ENCODE peak calls at places on chromosomes 7 and 10, in ten cellular contexts. X, M, F, K, E, C, I, S, W and H are unnamed samples. For H3K4me1, the result is how much of the 10 kb centered on the place peaks cover.

GRCh38 chr10:30756896-30757295 is 127.3 kb upstream of the LYZL2 start:
- DNase-seq in W (no peak), M (no peak), X (no peak), S (no peak), C (no peak), K (no peak), I (no peak), E (no peak), F (no peak), H (no peak)

GRCh38 chr7:55160539-55160938 is 141.7 kb downstream of the EGFR start:
- DNase-seq in I (no peak), M (no peak), F (no peak), S (no peak), W (no peak), E (no peak), K (no peak), C (peak), X (no peak), H (no peak)

GRCh38 chr7:36881206-36881605 is 156.9 kb upstream of the AOAH start:
- DNase-seq in C (no peak), I (no peak), M (no peak), K (no peak), E (no peak), W (no peak), S (no peak), X (no peak), F (no peak), H (no peak)

GRCh38 chr7:47758546-47758945 is 176.6 kb upstream of the TNS3 start:
- DNase-seq in W (no peak), S (no peak), M (no peak), X (no peak), C (peak), F (no peak), I (peak), E (no peak), K (no peak), H (no peak)

GRCh38 chr7:64999165-65000004 is 7.1 kb downstream of the ERV3-1 start:
- DNase-seq in X (no peak), F (peak), I (no peak), C (peak), K (no peak), S (no peak), E (peak), W (no peak), M (peak), H (no peak)

GRCh38 chr10:92901819-92902234 is 53.5 kb downstream of the EXOC6 start:
- DNase-seq in M (no peak), F (no peak), S (no peak), W (no peak), X (no peak), E (no peak), C (no peak), I (no peak), K (no peak), H (peak)

GRCh38 chr7:22851140-22851539 is 28.5 kb upstream of the TOMM7 start:
- DNase-seq in E (no peak), K (no peak), F (no peak), S (no peak), C (no peak), I (no peak), W (no peak), X (no peak), M (no peak), H (no peak)

GRCh38 chr10:89032141-89032814 is 41.7 kb downstream of the FAS start:
- DNase-seq in M (no peak), E (peak), W (no peak), X (no peak), F (no peak), C (peak), K (peak), I (no peak), S (peak), H (no peak)

GRCh38 chr7:26944486-26944885 is 80.1 kb upstream of the SKAP2 start:
- DNase-seq in W (no peak), S (no peak), M (no peak), I (no peak), C (no peak), E (no peak), X (no peak), F (no peak), K (no peak), H (no peak)

GRCh38 chr7:26949319-26949718 is 84.9 kb upstream of the SKAP2 start:
- DNase-seq in X (no peak), I (no peak), S (no peak), C (no peak), M (no peak), W (no peak), F (no peak), E (no peak), K (no peak), H (no peak)

GRCh38 chr7:26948617-26949118 is 84.3 kb upstream of the SKAP2 start:
- DNase-seq in W (no peak), S (peak), I (no peak), K (no peak), E (no peak), X (no peak), C (no peak), F (no peak), M (no peak), H (no peak)

GRCh38 chr7:26950854-26951253 is 86.5 kb upstream of the SKAP2 start:
- DNase-seq in M (no peak), X (no peak), K (no peak), S (no peak), I (no peak), E (no peak), F (no peak), W (no peak), C (peak), H (no peak)

GRCh38 chr7:26944959-26945358 is 80.6 kb upstream of the SKAP2 start:
- DNase-seq in I (no peak), C (no peak), M (no peak), E (no peak), X (no peak), W (no peak), F (no peak), S (no peak), K (no peak), H (no peak)
- H3K27ac ChIP-seq in I (no peak), C (no peak), M (no peak), E (no peak), X (no peak), W (no peak), F (no peak), S (peak), K (no peak), H (no peak)

DNA sequence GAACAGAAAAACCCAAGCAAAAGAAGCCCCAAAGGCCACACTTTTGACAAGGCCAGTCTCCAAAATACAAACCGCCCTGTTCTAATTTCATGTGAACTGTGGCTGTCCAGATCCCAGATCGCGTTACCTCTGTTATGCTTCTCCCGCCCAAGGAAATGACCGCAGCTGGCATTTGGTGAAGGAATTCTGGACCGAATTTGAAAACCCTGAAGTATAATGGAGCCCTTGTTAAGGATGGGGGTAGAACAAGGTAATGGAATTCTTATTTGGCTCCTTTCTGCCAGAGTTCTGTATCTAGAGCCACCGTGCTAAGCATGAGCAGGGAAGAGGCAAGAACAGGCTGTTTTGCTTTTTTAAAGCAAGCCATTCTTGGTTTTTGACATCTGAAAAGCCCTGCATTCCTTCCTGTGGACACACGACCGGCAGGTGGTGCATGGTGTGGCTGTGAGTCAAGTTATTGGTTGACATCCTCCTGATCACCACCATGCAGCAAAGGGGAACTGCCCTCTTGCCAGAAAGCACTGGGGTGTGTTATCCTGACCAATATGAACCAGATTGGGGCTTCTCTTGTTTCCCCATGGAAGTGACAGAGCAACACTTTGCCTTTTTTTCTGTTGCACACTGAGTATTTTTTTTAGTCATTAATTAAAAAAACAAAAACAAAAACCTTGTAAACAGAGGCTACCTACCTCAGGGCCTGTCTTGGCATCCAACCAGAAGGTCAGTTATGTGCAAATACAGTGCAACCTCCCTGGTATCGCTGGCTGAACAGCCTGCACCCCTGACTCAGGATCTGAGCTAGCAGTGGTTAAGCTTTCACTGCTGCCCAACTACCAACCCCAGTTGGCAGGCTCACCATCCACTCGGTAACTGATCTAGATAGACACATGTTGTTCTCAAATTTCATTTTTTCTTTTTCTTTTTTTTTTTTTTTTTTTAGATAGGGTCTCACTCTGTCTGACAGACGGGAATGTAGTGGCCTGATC is 14.2 kb downstream of the UCMA start:
- DNase-seq in M (no peak), X (no peak), I (no peak), F (no peak), S (peak), K (peak), E (no peak), W (no peak), C (no peak), H (peak)
- TF ChIP-seq CTCF in M (no peak), X (no peak), I (no peak), F (no peak), S (peak), K (no peak), E (no peak), W (no peak), C (no peak), H (peak)

DNA sequence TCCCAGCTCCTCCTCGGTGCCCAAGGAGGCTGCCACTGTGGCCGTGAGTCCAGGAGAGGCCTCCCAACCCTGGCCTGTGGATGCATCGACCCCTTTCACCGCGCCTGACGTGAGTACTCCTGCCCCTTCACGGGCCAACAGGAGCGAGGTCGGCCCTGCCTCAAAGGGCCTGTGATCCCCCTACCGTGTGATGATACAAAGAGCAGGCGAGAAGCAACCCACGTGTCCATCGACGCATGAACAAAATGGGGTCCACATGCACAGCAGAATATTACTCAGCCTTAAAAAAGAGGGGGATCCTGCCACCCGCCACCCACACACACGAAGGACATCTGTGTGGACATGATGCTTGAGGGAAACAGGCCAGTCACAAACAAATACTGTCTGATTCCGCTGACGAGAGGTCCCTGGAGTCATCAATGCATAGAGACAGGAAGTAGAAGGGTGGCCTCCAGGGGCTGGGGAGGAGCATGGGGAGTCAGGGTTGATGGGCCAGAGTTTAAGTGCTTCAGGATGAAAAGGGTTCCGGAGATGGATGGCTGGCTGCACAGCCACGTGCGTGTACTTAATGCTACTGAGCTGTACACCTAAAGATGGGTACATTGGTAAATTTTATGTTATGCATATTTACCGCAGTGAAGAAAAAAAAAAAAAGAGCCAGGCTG is 151.9 kb downstream of the PRKAG2 start:
- DNase-seq in C (no peak), E (no peak), S (no peak), W (no peak), K (no peak), M (no peak), F (peak), I (no peak), X (no peak), H (no peak)
- H3K4me1 ChIP-seq in C (under half), E (under half), S (under half), W (half or more), K (under half), M (under half), F (under half), I (under half), X (under half), H (under half)

DNA sequence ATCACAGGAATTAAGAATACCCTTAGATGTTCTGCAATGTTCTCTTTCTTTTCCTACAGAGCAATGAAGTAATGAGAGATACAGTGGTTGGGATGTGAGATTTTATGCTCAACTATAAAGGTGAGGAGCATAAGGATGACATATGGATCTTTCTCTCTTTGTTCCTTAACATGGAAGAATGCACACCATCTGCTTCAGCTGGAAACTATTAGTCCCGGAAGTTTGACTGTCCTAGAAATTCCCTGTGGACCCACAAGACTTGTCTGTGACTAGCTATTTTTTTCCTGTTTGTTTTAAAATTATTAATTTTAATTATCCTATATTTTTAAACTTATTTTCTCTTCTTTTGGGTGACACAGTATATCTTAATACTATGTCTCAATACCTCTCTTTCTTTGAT is 80.2 kb downstream of the DKK1 start:
- DNase-seq in W (no peak), X (no peak), S (no peak), C (no peak), F (no peak), M (no peak), I (no peak), K (no peak), E (no peak), H (no peak)
- H3K27ac ChIP-seq in W (no peak), X (no peak), S (no peak), C (no peak), F (no peak), M (no peak), I (no peak), K (no peak), E (no peak), H (no peak)

DNA sequence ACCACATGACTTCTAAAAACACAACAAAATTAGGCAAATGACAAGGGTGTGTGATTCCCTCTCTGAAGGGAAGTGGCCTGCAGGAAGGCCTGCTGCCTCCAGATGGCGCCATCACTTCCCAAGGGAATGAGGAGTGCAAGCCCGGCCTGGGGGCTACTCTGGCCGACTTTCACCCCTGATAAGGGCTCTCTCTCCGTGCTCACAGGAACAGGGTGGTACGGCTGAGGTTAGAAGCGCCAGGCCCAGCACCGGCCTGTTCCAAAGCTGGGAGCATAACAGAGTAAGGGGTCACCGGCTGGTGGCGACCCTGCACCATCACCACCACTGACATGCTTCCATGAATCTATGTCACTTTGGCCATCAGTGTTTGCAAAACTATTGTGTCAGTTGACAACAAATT is 13.1 kb downstream of the RBP3 start:
- DNase-seq in K (peak), M (peak), E (no peak), X (no peak), I (no peak), W (peak), F (no peak), S (peak), C (peak), H (peak)
- TF ChIP-seq CTCF in K (peak), M (peak), E (peak), X (peak), I (peak), W (peak), F (peak), S (peak), C (peak), H (peak)

GRCh38 chr10:103841519-103841918 is 13.9 kb downstream of the SH3PXD2A start:
- DNase-seq in K (no peak), I (no peak), W (no peak), E (no peak), C (no peak), S (no peak), X (no peak), F (no peak), M (no peak), H (no peak)

GRCh38 chr10:103838851-103839512 is 16.4 kb downstream of the SH3PXD2A start:
- DNase-seq in I (no peak), W (no peak), M (no peak), C (no peak), E (no peak), X (no peak), S (no peak), F (no peak), K (no peak), H (no peak)

GRCh38 chr10:103840747-103841085 is 14.7 kb downstream of the SH3PXD2A start:
- DNase-seq in E (no peak), M (no peak), X (no peak), W (no peak), F (no peak), C (no peak), K (no peak), I (no peak), S (no peak), H (no peak)

GRCh38 chr10:103839513-103839864 is 15.9 kb downstream of the SH3PXD2A start:
- DNase-seq in S (no peak), X (no peak), C (no peak), K (no peak), M (peak), I (no peak), E (no peak), F (no peak), W (no peak), H (no peak)

DNA sequence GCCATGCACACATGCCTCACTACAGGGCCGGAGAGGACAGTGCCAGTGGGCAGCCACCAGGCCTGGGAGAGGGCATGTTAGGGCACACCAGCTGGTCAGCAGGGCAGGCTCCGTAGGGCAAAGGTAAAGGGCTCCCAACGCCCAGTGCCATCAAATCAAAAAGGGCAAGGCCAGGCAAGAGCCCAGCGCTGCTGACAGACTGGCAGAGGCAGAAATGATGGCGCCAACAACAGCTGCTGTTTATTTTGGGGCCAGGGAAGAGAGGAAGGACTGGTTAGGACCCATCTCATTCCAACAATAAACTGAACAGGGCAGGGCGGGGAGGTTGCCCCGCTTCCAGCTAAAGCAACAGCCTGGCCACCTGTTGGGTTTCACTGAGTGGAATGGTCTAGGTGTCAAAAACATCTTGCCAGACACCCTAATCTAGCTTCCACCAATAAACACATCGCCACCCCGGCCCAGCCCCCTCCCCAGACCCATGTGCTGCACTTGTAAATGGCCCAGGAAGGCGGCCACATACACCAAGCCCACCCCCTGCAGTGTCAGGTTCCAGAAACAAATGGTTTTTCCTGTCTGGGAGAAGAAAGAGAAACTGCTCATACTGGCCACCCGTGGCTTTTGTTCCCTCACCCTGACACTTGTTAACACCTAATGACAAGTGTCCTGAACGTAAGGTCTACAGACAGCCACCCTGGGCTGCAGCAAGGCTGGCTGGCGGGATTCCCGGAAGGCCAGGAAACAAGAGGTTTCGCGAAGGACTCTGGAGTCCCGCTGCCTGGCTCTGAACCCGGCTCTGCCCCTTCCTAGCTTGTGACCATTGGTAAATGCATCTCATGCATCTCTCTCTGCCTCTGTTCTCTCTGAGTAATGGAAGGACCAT is 15.3 kb downstream of the SH3PXD2A start:
- DNase-seq in C (no peak), M (peak), K (no peak), X (no peak), F (peak), E (peak), I (no peak), S (peak), W (peak), H (no peak)
- H3K4me1 ChIP-seq in C (under half), M (half or more), K (under half), X (under half), F (under half), E (half or more), I (half or more), S (under half), W (half or more), H (half or more)